ENCODE peak calls at places on chromosomes 13 and 19, in nine cellular contexts. E is esophagus squamous epithelium, J is neural progenitor cell, N is right atrium auricular region, G is mucosa of descending colon, T is choroid plexus epithelial cell, K is AG04450, O is BJ, I is fibroblast of the aortic adventitia. S is an unnamed sample.

GRCh38 chr19:54462713-54463530 is 656 bp downstream of the LENG9 start:
- DNase-seq in O (no peak), I (peak), E (no peak), G (peak), K (no peak), N (no peak), J (peak), T (peak), S (peak)

GRCh38 chr13:46595136-46595917 is 42.4 kb downstream of the LRCH1 start:
- DNase-seq in O (peak), T (peak), G (no peak), E (no peak), K (no peak), I (peak), N (no peak), J (no peak), S (no peak)

GRCh38 chr19:39352549-39353285 is 10.5 kb downstream of the SAMD4B start:
- DNase-seq in G (no peak), I (peak), N (no peak), K (no peak), E (no peak), J (no peak), T (no peak), O (no peak), S (no peak)

GRCh38 chr13:20869540-20869939 is 33.0 kb downstream of the XPO4 start:
- DNase-seq in K (no peak), J (no peak), E (no peak), O (no peak), N (no peak), G (no peak), I (peak), T (peak), S (no peak)

GRCh38 chr19:48644839-48645651 is 942 bp downstream of the CA11 start:
- DNase-seq in I (peak), O (no peak), K (no peak), J (peak), N (peak), G (peak), E (no peak), T (peak), S (no peak)

GRCh38 chr13:72530471-72530870 is 197.0 kb downstream of the MZT1 start:
- DNase-seq in O (no peak), J (no peak), T (peak), K (no peak), I (no peak), E (no peak), G (no peak), N (no peak), S (peak)

GRCh38 chr13:28761586-28761985 is 42.8 kb upstream of the SLC46A3 start:
- DNase-seq in E (no peak), K (no peak), O (no peak), J (no peak), I (no peak), N (no peak), G (no peak), T (peak), S (no peak)

GRCh38 chr13:98512774-98513327 is 64.1 kb downstream of the STK24 start:
- DNase-seq in N (no peak), I (no peak), E (no peak), K (no peak), G (peak), T (no peak), J (no peak), O (no peak), S (no peak)

GRCh38 chr13:42876270-42876714 is 94.9 kb downstream of the FAM216B start:
- DNase-seq in E (no peak), G (no peak), I (no peak), N (no peak), K (no peak), T (no peak), O (no peak), J (no peak), S (no peak)

GRCh38 chr13:33228645-33229445 is 56.7 kb downstream of the STARD13 start:
- DNase-seq in G (no peak), K (no peak), I (peak), J (peak), N (no peak), E (no peak), O (no peak), T (peak), S (no peak)

GRCh38 chr19:49475995-49476880 is 2.2 kb downstream of the FLT3LG start:
- DNase-seq in E (no peak), N (no peak), G (no peak), O (no peak), T (peak), I (no peak), J (peak), K (no peak), S (no peak)

GRCh38 chr13:47397739-47398138 is 500.9 kb upstream of the HTR2A start:
- DNase-seq in E (no peak), T (peak), G (no peak), I (peak), K (peak), N (no peak), J (no peak), O (no peak), S (no peak)

GRCh38 chr13:73088332-73088935 is 29.6 kb downstream of the KLF5 start:
- DNase-seq in E (no peak), T (no peak), K (no peak), N (no peak), O (no peak), G (no peak), I (no peak), J (no peak), S (no peak)

GRCh38 chr13:20518652-20519051 is 7.0 kb downstream of the CRYL1 start:
- DNase-seq in J (no peak), I (peak), N (no peak), T (no peak), O (no peak), E (no peak), G (no peak), K (no peak), S (no peak)

DNA sequence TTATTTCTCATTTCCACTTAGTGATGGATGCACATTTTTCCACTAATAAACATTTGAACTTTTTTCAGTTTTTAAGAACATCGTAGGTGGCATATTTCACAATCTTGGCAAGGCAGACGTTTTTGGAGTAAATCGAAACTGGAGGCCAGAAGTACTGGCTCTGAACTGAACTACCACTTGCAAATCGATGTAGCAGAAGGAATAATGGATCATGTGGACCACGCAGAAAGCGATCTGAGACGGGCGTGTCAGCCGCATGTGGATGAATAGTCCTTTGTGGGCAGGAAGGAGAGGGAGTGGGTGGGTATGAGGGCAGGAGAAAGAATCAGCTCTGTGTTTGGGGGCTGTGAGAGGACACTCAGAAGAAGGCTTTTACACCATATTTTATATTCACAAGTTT is 90.4 kb downstream of the COL4A2 start:
- DNase-seq in T (peak), O (no peak), N (no peak), G (no peak), K (no peak), J (no peak), E (no peak), I (peak), S (peak)
- H3K4me3 ChIP-seq in T (peak), O (peak), N (no peak), G (no peak), K (peak), J (no peak), E (peak), I (peak), S (peak)

DNA sequence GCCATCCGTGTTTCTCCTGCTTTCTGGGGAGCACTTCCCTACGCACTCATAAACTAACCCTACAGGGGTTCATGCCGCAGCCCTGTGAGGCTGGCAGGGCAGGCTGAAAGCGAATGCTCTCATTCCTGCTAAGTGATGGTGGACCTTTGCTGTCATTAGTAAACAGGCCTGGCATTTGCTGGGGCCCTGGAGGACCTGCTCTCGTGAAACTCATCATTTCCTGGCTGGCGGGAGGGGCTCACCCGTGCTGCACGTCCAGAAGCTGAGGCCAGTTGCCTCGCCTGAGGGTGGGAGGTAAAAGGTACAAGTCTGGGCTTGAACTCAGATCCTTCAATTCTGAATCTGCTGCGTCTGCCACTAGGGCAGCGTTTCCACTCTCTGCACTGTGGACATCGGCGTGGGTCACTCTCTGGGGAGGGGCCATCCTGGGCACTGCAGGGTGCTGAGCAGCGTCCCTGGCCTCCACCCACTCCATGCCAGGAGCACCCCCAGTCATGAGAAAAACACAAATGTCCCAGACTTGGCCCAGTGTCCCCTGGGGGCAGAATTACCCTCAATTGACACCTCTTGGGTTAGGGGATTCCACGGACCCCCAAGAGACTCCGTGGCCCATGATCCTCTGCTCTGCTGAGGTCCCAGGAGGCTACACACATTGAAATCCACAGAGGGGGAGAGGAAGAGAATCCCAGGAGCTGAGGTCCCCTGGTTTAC is 7.0 kb downstream of the MOB3A start:
- DNase-seq in E (no peak), I (no peak), G (no peak), T (peak), J (no peak), O (no peak), K (no peak), N (no peak), S (peak)
- H3K4me3 ChIP-seq in E (no peak), I (no peak), G (no peak), T (no peak), J (no peak), O (no peak), K (no peak), N (no peak), S (no peak)

GRCh38 chr13:112067121-112067741 is at the start of gene SOX1:
- DNase-seq in E (no peak), N (no peak), K (no peak), G (no peak), T (no peak), O (no peak), J (peak), I (no peak), S (no peak)
- H3K4me3 ChIP-seq in E (peak), N (peak), K (no peak), G (no peak), T (no peak), O (no peak), J (peak), I (no peak), S (peak)

GRCh38 chr19:46113726-46114125 is 10.8 kb downstream of the IGFL3 start:
- DNase-seq in I (no peak), T (no peak), E (no peak), O (no peak), J (no peak), N (no peak), G (no peak), K (no peak), S (no peak)

GRCh38 chr19:46116121-46116520 is 8.4 kb downstream of the IGFL3 start:
- DNase-seq in E (no peak), T (no peak), K (no peak), G (no peak), O (no peak), N (no peak), I (peak), J (no peak), S (no peak)

GRCh38 chr19:46112527-46112926 is 12.0 kb downstream of the IGFL3 start:
- DNase-seq in O (no peak), N (no peak), E (no peak), K (no peak), I (no peak), J (no peak), G (no peak), T (no peak), S (no peak)

GRCh38 chr19:46115396-46116109 is 8.9 kb downstream of the IGFL3 start:
- DNase-seq in K (peak), E (no peak), T (peak), G (no peak), O (peak), N (no peak), I (peak), J (no peak), S (peak)

DNA sequence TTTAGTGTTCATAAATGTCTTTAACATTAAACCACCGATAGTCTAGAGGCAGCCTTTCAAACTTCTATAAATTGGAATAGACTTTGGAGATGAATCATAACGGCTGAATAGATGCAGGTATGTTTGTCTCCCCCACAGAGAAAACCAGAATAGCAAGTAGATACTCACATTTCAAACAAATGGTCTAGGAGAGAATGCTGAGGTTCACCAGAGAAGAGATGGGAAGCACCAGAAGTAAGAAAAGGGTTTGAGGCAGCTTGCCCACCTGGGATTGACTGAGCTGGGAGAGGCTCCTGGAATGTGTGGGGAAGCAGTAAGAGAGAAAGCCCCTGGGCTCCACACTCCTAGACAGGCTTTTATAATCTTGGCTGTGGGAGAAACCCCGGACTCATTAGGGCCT is 6.4 kb downstream of the IGFL3 start:
- DNase-seq in T (no peak), I (no peak), J (no peak), E (no peak), G (no peak), K (no peak), N (no peak), O (no peak), S (no peak)
- H3K4me3 ChIP-seq in T (no peak), I (no peak), J (no peak), E (no peak), G (no peak), K (no peak), N (no peak), O (no peak), S (no peak)

DNA sequence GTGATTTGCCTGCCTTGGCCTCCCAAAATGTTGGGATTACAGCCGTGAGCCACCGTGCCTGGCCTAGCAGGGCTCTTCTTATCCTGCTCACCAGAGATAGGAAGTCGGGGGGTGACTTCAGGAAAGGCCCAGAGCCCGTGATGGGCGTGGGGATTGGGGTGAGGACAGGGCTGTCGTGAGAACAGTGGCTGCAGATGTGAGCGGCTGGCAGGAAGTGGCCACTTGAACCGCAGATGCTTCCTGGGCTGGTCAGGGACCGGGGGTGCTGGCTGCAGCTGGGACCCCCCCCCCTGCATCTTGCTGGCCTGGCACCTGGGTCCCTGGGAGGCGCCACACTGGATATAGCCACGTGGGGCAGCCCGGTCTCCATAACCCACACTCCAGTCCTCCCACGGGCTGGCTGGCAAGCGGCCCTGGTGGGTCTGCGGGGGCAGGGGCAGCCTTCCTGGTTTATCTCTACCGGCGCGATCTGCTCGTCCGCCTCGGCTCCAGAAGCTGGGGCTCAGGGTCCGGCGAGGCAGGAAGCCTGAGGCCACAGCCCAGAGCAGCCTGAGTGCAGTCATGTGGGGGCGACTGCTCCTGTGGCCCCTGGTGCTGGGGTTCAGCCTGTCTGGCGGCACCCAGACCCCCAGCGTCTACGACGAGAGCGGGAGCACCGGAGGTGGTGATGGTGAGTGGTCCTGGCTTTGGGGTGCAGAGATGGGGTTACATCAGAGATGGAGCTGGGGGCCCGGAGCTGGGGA is at the start of gene F2RL3:
- DNase-seq in J (no peak), I (no peak), T (no peak), O (no peak), N (peak), G (peak), E (no peak), K (no peak), S (no peak)
- H3K4me3 ChIP-seq in J (no peak), I (no peak), T (no peak), O (no peak), N (peak), G (no peak), E (peak), K (no peak), S (no peak)

DNA sequence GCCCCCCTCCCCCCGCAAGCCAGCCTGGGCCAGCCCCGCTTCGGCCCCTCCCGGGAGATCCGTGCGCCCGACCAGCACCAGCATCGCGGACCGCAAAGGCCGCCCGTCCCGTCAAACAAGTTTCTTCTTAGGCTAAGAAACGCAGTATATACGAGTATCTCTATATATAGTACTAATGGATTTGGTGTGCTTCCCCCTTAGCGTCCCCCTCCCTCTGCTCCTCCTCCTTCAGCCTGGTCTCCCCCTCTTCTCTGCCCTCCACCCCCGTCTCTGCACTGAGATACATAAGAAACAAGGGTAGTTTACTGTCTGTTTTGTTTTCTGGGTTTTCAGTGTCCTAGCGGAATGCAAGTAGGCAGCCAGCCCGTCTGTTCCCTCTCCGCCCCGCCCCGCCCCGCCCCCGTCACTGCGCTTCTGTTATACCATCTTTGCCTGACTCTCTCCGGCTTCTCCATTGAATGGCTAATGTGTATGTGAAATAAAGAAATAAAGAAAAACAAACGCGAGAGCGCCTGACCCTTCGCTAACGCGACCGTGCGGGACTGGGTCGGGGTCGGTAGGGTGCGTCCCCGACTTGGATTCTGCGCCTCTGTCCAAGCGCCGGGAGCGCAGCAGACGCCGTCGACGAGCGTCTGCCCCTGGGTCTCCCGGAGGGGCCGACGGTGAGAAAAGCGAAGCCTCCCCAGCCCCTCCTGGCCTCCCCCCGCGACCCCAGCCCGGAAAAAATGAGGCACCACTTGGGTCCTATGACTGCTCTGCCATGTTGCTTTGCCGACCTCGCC is 4.2 kb downstream of the LYL1 start:
- DNase-seq in K (no peak), O (no peak), N (no peak), E (no peak), I (no peak), T (peak), G (peak), J (peak), S (no peak)
- H3K4me3 ChIP-seq in K (no peak), O (peak), N (peak), E (peak), I (no peak), T (no peak), G (no peak), J (no peak), S (no peak)

GRCh38 chr19:801861-802496 is 4.7 kb downstream of the PTBP1 start:
- DNase-seq in K (no peak), G (no peak), J (no peak), E (no peak), O (no peak), N (no peak), I (peak), T (peak), S (no peak)

GRCh38 chr19:798415-799075 is 1.3 kb downstream of the PTBP1 start:
- DNase-seq in K (no peak), E (no peak), I (peak), J (peak), T (no peak), N (no peak), G (peak), O (no peak), S (no peak)

GRCh38 chr19:801030-801860 is 4.0 kb downstream of the PTBP1 start:
- DNase-seq in I (peak), J (no peak), N (peak), G (peak), T (no peak), E (no peak), K (no peak), O (no peak), S (no peak)

GRCh38 chr19:799076-799881 is 2.0 kb downstream of the PTBP1 start:
- DNase-seq in O (no peak), G (no peak), E (no peak), I (peak), N (no peak), K (no peak), T (peak), J (peak), S (no peak)

DNA sequence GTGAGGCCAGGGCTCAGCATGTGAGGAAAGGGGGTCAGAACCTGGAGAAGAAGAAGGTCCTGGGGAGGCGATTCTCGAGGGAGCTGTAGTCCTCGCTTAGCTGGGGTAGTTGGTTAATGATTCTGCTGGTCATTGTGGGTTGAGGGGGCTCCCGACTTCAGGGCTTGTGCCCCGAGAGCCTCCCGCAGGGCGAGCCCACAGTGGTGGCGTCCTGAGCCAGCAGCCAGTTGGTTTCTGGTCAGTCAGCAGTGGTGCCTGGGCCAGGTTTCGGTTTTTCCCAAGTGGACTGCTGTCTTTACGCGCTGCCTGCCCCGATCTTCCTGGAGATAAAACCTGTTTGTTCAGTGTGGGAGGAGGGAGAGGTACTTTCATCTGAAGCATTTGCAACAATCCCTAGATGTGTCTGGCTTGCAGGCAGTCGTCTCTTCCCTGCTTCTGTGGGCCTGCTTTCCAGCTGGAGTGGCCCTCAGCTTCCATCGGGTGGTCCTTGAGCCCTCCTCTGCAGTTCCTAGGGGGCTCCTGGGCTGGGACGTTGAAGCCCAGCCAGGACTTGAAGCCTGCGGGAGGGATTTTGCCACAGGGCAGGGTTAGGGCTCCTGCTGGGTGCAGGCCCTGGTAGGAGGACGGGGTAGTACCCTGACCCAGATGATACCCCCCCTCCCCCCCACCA is 3.2 kb downstream of the PTBP1 start:
- DNase-seq in T (peak), J (no peak), I (peak), K (no peak), O (no peak), G (peak), E (no peak), N (no peak), S (no peak)
- H3K4me3 ChIP-seq in T (peak), J (peak), I (peak), K (peak), O (no peak), G (no peak), E (peak), N (peak), S (peak)

GRCh38 chr19:29364999-29365398 is 152.0 kb upstream of the UQCRFS1 start:
- DNase-seq in T (no peak), J (no peak), G (no peak), E (no peak), K (no peak), O (no peak), N (no peak), I (no peak), S (no peak)
- H3K4me3 ChIP-seq in T (no peak), J (no peak), G (no peak), E (no peak), K (no peak), O (no peak), N (no peak), I (no peak), S (no peak)

S was measured in skeletal muscle cell.